ENCODE peak calls at places on chromosomes 11 and 22, in five cellular contexts. X, Y, Q, S and U are unnamed samples. For H3K4me1, the result is how much of the 10 kb centered on the place peaks cover.

GRCh38 chr11:122033631-122034030 is 82.4 kb downstream of the BLID start:
- DNase-seq in X (no peak), Y (no peak), Q (no peak), S (no peak), U (no peak)

GRCh38 chr22:45881524-45881875 is 95.5 kb downstream of the WNT7B start:
- DNase-seq in X (no peak), Y (no peak), Q (no peak), S (peak), U (no peak)

GRCh38 chr11:121389651-121390050 is 62.5 kb upstream of the SORL1 start:
- DNase-seq in X (no peak), Y (no peak), Q (no peak), S (no peak), U (no peak)

GRCh38 chr11:123654566-123655081 is at the start of gene SCN3B:
- DNase-seq in X (peak), Y (no peak), Q (peak), S (peak), U (peak)

GRCh38 chr11:118078972-118079411 is 2.1 kb downstream of the TMPRSS4 start:
- DNase-seq in X (no peak), Y (no peak), Q (peak), S (no peak), U (peak)

GRCh38 chr11:79414644-79415317 is 26.0 kb downstream of the TENM4 start:
- DNase-seq in X (peak), Y (no peak), Q (no peak), S (no peak), U (no peak)

GRCh38 chr11:14414470-14415461 is 55.8 kb upstream of the RRAS2 start:
- DNase-seq in X (peak), Y (no peak), Q (no peak), S (no peak), U (no peak)

GRCh38 chr11:42631223-42631843 is 680.5 kb upstream of the API5 start:
- DNase-seq in X (no peak), Y (no peak), Q (no peak), S (no peak), U (no peak)

GRCh38 chr11:11478687-11479086 is 125.6 kb upstream of the CSNK2A3 start:
- DNase-seq in X (no peak), Y (no peak), Q (no peak), S (no peak), U (no peak)

GRCh38 chr11:62353841-62354240 is 16.6 kb downstream of the ASRGL1 start:
- DNase-seq in X (no peak), Y (no peak), Q (no peak), S (no peak), U (no peak)

GRCh38 chr11:58914821-58915543 is 24.3 kb upstream of the GLYATL1 start:
- DNase-seq in X (peak), Y (no peak), Q (no peak), S (no peak), U (no peak)

GRCh38 chr11:59551651-59552521 is 40.5 kb downstream of the OR4D9 start:
- DNase-seq in X (peak), Y (no peak), Q (no peak), S (no peak), U (no peak)

GRCh38 chr22:20183823-20184222 is 33.0 kb upstream of the CCDC188 start:
- DNase-seq in X (no peak), Y (no peak), Q (no peak), S (no peak), U (no peak)

GRCh38 chr22:21766933-21767462 is 31.4 kb upstream of the YPEL1 start:
- DNase-seq in X (no peak), Y (no peak), Q (no peak), S (no peak), U (peak)

GRCh38 chr11:45590743-45591142 is 74.7 kb downstream of the CHST1 start:
- DNase-seq in X (no peak), Y (no peak), Q (no peak), S (no peak), U (no peak)

GRCh38 chr11:64969209-64969608 is 2.7 kb downstream of the MAJIN start:
- DNase-seq in X (peak), Y (no peak), Q (no peak), S (no peak), U (peak)

GRCh38 chr11:67301313-67301921 is 1.9 kb upstream of the SSH3 start:
- DNase-seq in X (no peak), Y (peak), Q (peak), S (peak), U (peak)

GRCh38 chr11:130727715-130728114 is 188.6 kb downstream of the SNX19 start:
- DNase-seq in X (no peak), Y (no peak), Q (no peak), S (no peak), U (no peak)

DNA sequence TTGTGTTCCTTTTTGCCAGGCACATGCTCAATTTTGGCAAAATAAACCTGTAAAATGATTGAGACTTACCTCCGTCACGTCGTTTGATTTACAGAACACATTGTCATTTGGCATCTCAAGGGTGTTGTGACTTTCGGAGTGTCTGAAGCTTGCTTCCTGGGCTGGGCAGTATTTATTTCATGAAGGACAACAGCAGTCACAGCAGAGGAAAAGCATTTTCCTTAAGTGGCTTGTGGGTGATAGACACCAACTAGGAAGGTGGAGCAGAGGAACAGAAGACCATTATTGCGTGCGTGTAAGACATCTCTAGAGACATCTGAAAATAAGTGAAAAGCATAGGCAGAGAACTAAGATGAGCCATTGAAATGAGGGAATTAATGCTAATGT is 80.2 kb downstream of the SLC36A4 start:
- DNase-seq in X (no peak), Y (no peak), Q (no peak), S (no peak), U (no peak)
- H3K4me1 ChIP-seq in X (under half), Y (under half), Q (under half), S (under half), U (under half)

DNA sequence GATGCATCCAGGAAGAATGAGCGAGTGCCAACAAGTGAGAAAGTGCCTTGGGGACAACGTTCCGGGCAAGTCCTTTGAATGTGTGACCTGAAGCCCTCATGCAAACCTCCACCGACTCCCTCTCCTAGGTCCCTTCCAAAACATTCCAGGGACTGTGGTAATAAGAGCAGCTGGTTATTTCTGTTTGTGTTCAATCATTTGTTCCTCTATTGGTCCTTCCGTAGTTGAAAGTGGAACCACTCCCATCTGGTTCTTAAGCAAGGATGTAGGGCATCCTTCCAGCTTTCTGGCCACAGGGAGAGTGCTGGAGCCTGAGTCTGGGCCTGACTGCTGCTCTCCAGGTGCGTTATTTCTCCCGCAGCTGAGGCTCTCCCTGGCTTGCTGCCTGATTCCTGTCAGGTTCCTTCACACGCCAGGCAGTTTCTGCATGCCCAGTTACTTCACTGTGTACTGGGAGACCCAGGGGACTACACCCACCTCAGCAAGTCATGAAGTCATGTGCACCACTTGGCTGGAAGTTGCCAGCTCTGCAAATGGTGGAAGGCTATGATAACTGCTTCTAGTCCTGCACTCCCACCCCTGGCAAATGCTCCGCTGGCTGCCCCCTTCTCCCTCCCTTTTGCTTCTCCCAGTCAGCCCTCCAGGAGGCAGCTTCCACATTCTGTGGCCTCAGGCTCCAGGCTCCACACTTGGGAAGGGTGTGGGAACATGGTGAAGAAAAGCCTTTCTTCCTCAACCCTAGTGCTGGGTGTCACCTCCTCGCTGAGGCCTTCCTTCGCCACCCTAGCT is 4.0 kb upstream of the ALX4 start:
- DNase-seq in X (no peak), Y (no peak), Q (no peak), S (no peak), U (no peak)
- H3K4me1 ChIP-seq in X (under half), Y (under half), Q (under half), S (under half), U (under half)

GRCh38 chr11:66123902-66124301 is 53.8 kb downstream of the PACS1 start:
- DNase-seq in X (no peak), Y (no peak), Q (no peak), S (no peak), U (no peak)

GRCh38 chr11:66124564-66124963 is 54.5 kb downstream of the PACS1 start:
- DNase-seq in X (peak), Y (no peak), Q (no peak), S (no peak), U (no peak)

GRCh38 chr11:66119348-66120133 is 49.5 kb downstream of the PACS1 start:
- DNase-seq in X (peak), Y (no peak), Q (no peak), S (no peak), U (no peak)

GRCh38 chr11:66118847-66119246 is 48.8 kb downstream of the PACS1 start:
- DNase-seq in X (no peak), Y (no peak), Q (no peak), S (no peak), U (no peak)

DNA sequence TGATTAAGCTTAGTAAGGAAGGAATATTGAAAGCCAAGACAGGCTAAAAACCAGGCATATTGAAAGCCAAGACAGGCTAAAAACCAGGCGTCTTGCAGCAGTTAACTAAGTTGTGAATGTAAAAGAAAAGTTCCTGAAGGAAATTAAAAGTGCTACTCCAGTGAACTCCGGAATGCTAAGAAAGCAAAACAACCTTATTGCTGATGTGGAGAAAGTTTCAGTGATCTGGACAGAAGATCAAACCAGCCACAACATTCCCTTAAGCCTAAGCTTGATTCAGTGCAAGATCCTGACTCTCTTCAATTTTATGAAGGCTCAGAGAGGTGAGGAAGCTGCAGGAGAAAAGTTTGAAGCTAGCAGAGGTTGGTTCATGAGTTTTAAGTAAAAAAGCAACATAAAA is 51.4 kb downstream of the PACS1 start:
- DNase-seq in X (no peak), Y (no peak), Q (no peak), S (no peak), U (no peak)
- H3K4me1 ChIP-seq in X (under half), Y (under half), Q (under half), S (under half), U (under half)

DNA sequence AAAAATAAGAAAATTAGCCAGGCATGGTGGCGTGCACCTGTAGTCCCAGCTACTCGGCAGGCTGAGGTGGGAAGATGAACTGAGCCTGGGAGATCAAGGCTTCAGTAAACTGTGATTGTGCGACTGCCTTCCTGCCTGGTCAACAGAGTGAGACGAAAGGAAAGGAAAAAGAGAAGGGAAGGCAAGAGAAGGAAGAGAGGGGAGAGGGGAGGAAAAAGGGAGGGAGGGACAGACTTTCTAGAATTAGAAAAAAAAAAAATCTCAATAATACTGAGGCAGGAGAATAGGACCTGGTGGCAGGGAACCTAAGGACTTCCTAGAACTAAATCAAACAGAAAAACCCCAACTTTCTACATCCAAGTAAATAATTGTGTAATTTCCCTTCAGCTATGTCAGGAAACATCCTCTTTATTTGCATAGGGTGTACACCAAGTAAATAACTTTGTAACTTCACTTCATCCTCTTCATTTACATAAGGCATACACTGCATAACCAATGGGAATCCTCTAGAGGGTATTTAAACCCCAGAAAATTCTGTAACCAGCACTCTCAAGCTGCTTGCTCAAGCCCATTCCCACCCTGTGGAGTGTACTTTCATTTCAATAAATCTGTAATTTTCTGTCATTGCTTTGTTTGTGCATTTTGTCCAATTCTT is 8.7 kb downstream of the SBF2 start:
- DNase-seq in X (no peak), Y (no peak), Q (no peak), S (no peak), U (no peak)
- H3K4me1 ChIP-seq in X (under half), Y (under half), Q (under half), S (under half), U (under half)